ENCODE peak calls at places on chromosomes 2 and 18, in four cellular contexts. B, Q, O and F are unnamed samples.

GRCh38 chr2:37671013-37671815 is at the start of gene CDC42EP3:
- DNase-seq in B (peak), Q (no peak), O (no peak), F (no peak)

GRCh38 chr18:22465859-22466602 is 48.3 kb upstream of the CTAGE1 start:
- DNase-seq in B (peak), Q (peak), O (peak), F (peak)

GRCh38 chr2:77713412-77713811 is 191.2 kb upstream of the LRRTM4 start:
- DNase-seq in B (no peak), Q (no peak), O (no peak), F (no peak)

GRCh38 chr2:236730393-236730792 is 160.8 kb downstream of the ACKR3 start:
- DNase-seq in B (no peak), Q (no peak), O (no peak), F (no peak)

GRCh38 chr2:203532957-203533695 is 2.0 kb downstream of the RAPH1 start:
- DNase-seq in B (no peak), Q (peak), O (peak), F (peak)

GRCh38 chr2:68824831-68825230 is 46.4 kb downstream of the BMP10 start:
- DNase-seq in B (no peak), Q (peak), O (peak), F (peak)

GRCh38 chr2:201483337-201483736 is 31.8 kb downstream of the STRADB start:
- DNase-seq in B (no peak), Q (peak), O (no peak), F (no peak)

GRCh38 chr2:156903335-156903734 is 354.2 kb upstream of the GALNT5 start:
- DNase-seq in B (no peak), Q (no peak), O (peak), F (no peak)

GRCh38 chr2:16311521-16312440 is 353.9 kb downstream of the CYRIA start:
- DNase-seq in B (no peak), Q (no peak), O (no peak), F (no peak)

GRCh38 chr18:57581301-57581934 is 5.1 kb downstream of the FECH start:
- DNase-seq in B (peak), Q (no peak), O (no peak), F (no peak)

GRCh38 chr18:46668694-46669093 is 11.7 kb upstream of the LOXHD1 start:
- DNase-seq in B (no peak), Q (no peak), O (no peak), F (no peak)

GRCh38 chr2:167438206-167438605 is 549.9 kb downstream of the XIRP2 start:
- DNase-seq in B (no peak), Q (peak), O (peak), F (peak)

GRCh38 chr2:22002066-22002465 is 878.3 kb downstream of the TDRD15 start:
- DNase-seq in B (no peak), Q (no peak), O (no peak), F (peak)

GRCh38 chr2:223585691-223586090 is 16.5 kb downstream of the SCG2 start:
- DNase-seq in B (no peak), Q (peak), O (peak), F (peak)

GRCh38 chr2:38775097-38775920 is 2.7 kb upstream of the GEMIN6 start:
- DNase-seq in B (no peak), Q (no peak), O (no peak), F (no peak)

GRCh38 chr2:145957929-145958328 is 1438.0 kb upstream of the ZEB2 start:
- DNase-seq in B (no peak), Q (peak), O (no peak), F (peak)

GRCh38 chr2:128026422-128027277 is 1.2 kb downstream of the SAP130 start:
- DNase-seq in B (no peak), Q (peak), O (peak), F (peak)

GRCh38 chr2:121469361-121469760 is 61.3 kb upstream of the RNU4ATAC start:
- DNase-seq in B (no peak), Q (no peak), O (no peak), F (no peak)

GRCh38 chr2:148259674-148260073 is 238.8 kb downstream of the MBD5 start:
- DNase-seq in B (no peak), Q (peak), O (peak), F (peak)

GRCh38 chr18:9643549-9643948 is 29.2 kb upstream of the PPP4R1 start:
- DNase-seq in B (no peak), Q (peak), O (peak), F (peak)

GRCh38 chr18:34342960-34343359 is 118.2 kb upstream of the NOL4 start:
- DNase-seq in B (no peak), Q (peak), O (peak), F (peak)

GRCh38 chr2:166179201-166179600 is 51.4 kb upstream of the SCN1A start:
- DNase-seq in B (no peak), Q (peak), O (peak), F (peak)

GRCh38 chr18:9802774-9803697 is 82.7 kb upstream of the TXNDC2 start:
- DNase-seq in B (no peak), Q (peak), O (peak), F (peak)

GRCh38 chr18:48546411-48546810 is 7.6 kb downstream of the CTIF start:
- DNase-seq in B (no peak), Q (no peak), O (peak), F (peak)

GRCh38 chr18:48550101-48550729 is 11.4 kb downstream of the CTIF start:
- DNase-seq in B (no peak), Q (no peak), O (no peak), F (no peak)

GRCh38 chr18:48548921-48549320 is 10.1 kb downstream of the CTIF start:
- DNase-seq in B (no peak), Q (no peak), O (no peak), F (no peak)

GRCh38 chr18:48547456-48548403 is 8.9 kb downstream of the CTIF start:
- DNase-seq in B (no peak), Q (peak), O (peak), F (peak)

DNA sequence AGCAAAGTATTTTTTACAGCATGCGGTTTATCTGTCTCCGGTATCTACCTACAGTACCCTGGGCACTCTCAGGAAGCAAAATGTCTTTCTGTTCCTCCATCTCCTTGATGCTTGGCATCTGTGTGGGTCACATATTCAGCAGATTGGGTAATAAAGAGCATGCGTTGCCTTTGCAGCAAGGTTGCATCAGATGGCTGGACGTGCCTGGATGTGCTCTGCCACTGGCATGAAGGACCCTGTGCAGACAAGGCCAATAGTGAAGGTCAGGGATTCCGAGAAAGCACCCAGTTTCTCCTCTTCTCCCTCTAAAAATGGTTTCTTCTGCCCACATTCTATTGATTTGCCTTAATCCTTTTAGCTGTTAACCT is 9.6 kb downstream of the CTIF start:
- DNase-seq in B (no peak), Q (peak), O (no peak), F (peak)
- TF ChIP-seq CTCF in B (no peak), Q (no peak), O (no peak), F (no peak)

DNA sequence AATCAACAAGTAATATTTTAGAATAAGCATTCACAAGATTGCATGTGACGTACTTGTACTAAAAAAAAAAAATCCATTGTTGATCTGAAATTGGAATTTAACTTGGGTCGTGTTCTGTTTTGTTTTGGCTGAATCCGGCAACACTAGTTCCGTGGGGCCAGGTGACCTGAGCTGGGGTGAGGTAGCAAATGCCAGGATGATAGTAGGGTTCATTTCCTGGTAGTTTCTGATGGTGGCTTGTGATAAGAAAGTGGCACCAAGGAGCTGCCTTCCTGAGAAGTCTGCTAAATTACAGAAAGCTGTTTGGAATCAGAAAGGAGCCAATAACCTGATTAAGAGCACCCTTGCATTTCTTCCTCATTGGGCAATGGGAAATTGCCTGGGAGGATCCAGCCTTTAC is 126.4 kb upstream of the DLX2 start:
- DNase-seq in B (no peak), Q (no peak), O (no peak), F (no peak)
- H3K4me3 ChIP-seq in B (no peak), Q (no peak), O (no peak), F (no peak)

DNA sequence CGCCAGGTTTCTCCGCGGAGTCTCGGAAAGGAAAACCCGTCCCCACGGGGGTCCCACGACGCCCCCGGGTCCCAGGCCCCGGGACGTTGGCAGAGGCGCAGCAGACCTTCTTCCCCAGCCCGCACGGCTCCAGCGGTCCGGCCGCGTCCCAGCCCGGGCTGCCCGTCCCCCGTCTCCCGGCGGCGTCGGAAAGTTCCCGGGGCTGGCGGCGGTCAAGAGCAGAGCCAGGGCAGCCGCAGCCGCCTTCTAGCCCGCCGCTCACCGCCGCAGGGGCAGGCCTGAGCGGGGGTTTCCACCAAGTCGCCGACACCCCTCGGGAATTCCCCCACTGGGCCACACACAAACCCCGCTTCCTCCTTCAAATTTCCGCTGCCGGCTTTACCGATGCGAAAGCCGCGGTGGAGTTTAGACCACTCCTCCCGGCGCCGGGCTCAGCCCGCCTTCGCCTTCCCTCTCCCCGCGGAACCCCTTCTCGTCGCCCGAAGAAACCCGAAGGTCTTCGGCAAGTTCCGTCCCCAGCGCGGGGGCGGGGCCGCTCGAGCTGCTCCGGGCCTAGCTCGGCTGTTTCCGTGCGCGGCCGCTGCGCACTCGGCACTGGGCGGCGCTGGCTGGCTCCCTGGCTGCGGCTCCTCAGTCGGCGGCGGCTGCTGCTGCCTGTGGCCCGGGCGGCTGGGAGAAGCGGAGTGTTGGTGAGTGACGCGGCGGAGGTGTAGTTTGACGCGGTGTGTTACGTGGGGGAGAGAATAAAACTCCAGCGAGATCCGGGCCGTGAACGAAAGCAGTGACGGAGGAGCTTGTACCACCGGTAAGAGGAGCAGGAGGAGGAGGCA is at the start of gene CREB1:
- DNase-seq in B (peak), Q (peak), O (peak), F (peak)
- TF ChIP-seq CTCF in B (no peak), Q (no peak), O (peak), F (no peak)

GRCh38 chr2:211281430-211282073 is 725.2 kb downstream of the CPS1 start:
- DNase-seq in B (no peak), Q (no peak), O (no peak), F (no peak)
- H3K4me3 ChIP-seq in B (no peak), Q (no peak), O (no peak), F (no peak)

GRCh38 chr2:240135706-240136012 is 446 bp downstream of the COPS9 start:
- DNase-seq in B (no peak), Q (no peak), O (no peak), F (no peak)

GRCh38 chr2:240136671-240137292 is 677 bp upstream of the COPS9 start:
- DNase-seq in B (no peak), Q (no peak), O (no peak), F (no peak)

GRCh38 chr2:240137596-240138274 is 1.6 kb upstream of the COPS9 start:
- DNase-seq in B (no peak), Q (no peak), O (no peak), F (no peak)

GRCh38 chr2:240134956-240135520 is 1.1 kb downstream of the COPS9 start:
- DNase-seq in B (no peak), Q (no peak), O (no peak), F (no peak)

GRCh38 chr2:240136013-240136670 is at the start of gene COPS9:
- DNase-seq in B (peak), Q (peak), O (peak), F (peak)
- TF ChIP-seq CTCF in B (no peak), Q (no peak), O (no peak), F (no peak)

GRCh38 chr2:238851026-238851425 is 3.1 kb downstream of the TWIST2 start:
- DNase-seq in B (no peak), Q (no peak), O (no peak), F (no peak)
- H3K4me3 ChIP-seq in B (no peak), Q (peak), O (no peak), F (peak)

GRCh38 chr2:32135409-32135808 is 30.3 kb upstream of the SLC30A6 start:
- DNase-seq in B (no peak), Q (peak), O (peak), F (peak)
- TF ChIP-seq CTCF in B (peak), Q (peak), O (peak), F (peak)

GRCh38 chr2:212536385-212537310 is 2.0 kb downstream of the ERBB4 start:
- DNase-seq in B (no peak), Q (no peak), O (no peak), F (no peak)
- H3K4me3 ChIP-seq in B (no peak), Q (peak), O (no peak), F (peak)